ENCODE peak calls at places on chromosome 10, in six cellular contexts. K, F, P, C, N and Z are unnamed samples.

GRCh38 chr10:93804200-93804599 is 46.5 kb downstream of the LGI1 start:
- DNase-seq in C (no peak), F (no peak), K (no peak), P (no peak), N (no peak), Z (no peak)

GRCh38 chr10:74047304-74047703 is 49.4 kb downstream of the VCL start:
- DNase-seq in K (no peak), N (no peak), P (no peak), C (no peak), F (no peak), Z (no peak)

GRCh38 chr10:33653584-33654367 is 319.3 kb upstream of the NRP1 start:
- DNase-seq in F (no peak), N (peak; percentile 21), C (no peak), K (no peak), P (no peak), Z (no peak)

GRCh38 chr10:120429395-120429794 is 27.6 kb upstream of the PLPP4 start:
- DNase-seq in P (no peak), F (no peak), K (no peak), C (no peak), N (peak; percentile 82), Z (no peak)

GRCh38 chr10:36373424-36374096 is 731.5 kb upstream of the FZD8 start:
- DNase-seq in F (no peak), C (no peak), K (no peak), N (no peak), P (no peak), Z (no peak)

GRCh38 chr10:27884185-27884630 is 114.7 kb downstream of the ODAD2 start:
- DNase-seq in C (no peak), F (no peak), K (no peak), N (no peak), P (no peak), Z (no peak)

GRCh38 chr10:45181483-45181882 is 133.9 kb downstream of the OR13A1 start:
- DNase-seq in F (no peak), K (no peak), C (no peak), P (no peak), N (peak; percentile 13), Z (no peak)

GRCh38 chr10:114303556-114303955 is 64.5 kb downstream of the VWA2 start:
- DNase-seq in P (no peak), C (no peak), F (no peak), N (no peak), K (no peak), Z (no peak)

GRCh38 chr10:58963723-58964124 is 212.7 kb upstream of the PHYHIPL start:
- DNase-seq in P (no peak), K (no peak), F (no peak), C (no peak), N (no peak), Z (no peak)

GRCh38 chr10:13414137-13414536 is 66.0 kb upstream of the SEPHS1 start:
- DNase-seq in N (no peak), F (no peak), C (no peak), P (no peak), K (no peak), Z (no peak)

DNA sequence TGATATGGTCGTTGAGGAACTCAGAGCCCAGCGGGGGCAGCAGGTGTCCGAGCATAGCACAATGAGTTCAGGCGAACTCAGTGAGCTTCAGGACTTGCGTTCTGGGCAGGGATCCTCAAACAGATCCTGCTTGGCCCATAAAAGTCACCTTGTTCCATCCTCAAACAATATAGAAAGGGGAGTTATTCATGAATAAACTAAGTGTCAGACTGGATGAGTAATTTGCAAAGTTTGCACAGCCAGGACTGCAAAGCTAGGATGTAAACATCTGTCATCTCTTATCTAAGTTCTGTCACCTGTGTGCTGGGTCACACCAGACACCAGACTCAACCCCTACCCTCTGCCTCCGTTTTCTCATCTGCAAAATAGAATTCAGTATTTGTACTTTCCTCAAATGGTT is 58.0 kb upstream of the PFKP start:
- DNase-seq in F (no peak), C (no peak), N (no peak), P (no peak), K (no peak), Z (no peak)
- H3K27me3 ChIP-seq in F (no peaks in the 10 kb centered on the region), C (no peaks in the 10 kb centered on the region), N (no peaks in the 10 kb centered on the region), P (peaks cover 4% of the 10 kb centered on the region), K (peaks cover 39% of the 10 kb centered on the region), Z (peaks cover 26% of the 10 kb centered on the region)

GRCh38 chr10:98676895-98677294 is 230.2 kb upstream of the HPS1 start:
- DNase-seq in C (no peak), N (no peak), P (no peak), F (no peak), K (no peak), Z (no peak)
- TF ChIP-seq CTCF in C (no peak), N (no peak), P (no peak), F (no peak), K (no peak), Z (no peak)

GRCh38 chr10:76488602-76489001 is 1057.2 kb downstream of the LRMDA start:
- DNase-seq in K (no peak), N (no peak), P (no peak), F (no peak), C (no peak), Z (no peak)
- H3K27me3 ChIP-seq in K (no peaks in the 10 kb centered on the region), N (no peaks in the 10 kb centered on the region), P (no peaks in the 10 kb centered on the region), F (no peaks in the 10 kb centered on the region), C (no peaks in the 10 kb centered on the region), Z (no peaks in the 10 kb centered on the region)

GRCh38 chr10:22617516-22617915 is 96.9 kb downstream of the PIP4K2A start:
- DNase-seq in K (no peak), P (no peak), C (no peak), N (no peak), F (no peak), Z (no peak)
- TF ChIP-seq CTCF in K (no peak), P (no peak), C (no peak), N (peak; percentile 24), F (no peak), Z (no peak)

GRCh38 chr10:101225846-101226361 is 3.4 kb downstream of the LBX1 start:
- DNase-seq in C (no peak), K (no peak), N (no peak), P (no peak), F (no peak), Z (no peak)

GRCh38 chr10:101224060-101224909 is 5.0 kb downstream of the LBX1 start:
- DNase-seq in C (no peak), N (no peak), K (no peak), P (no peak), F (no peak), Z (no peak)

GRCh38 chr10:101223274-101224059 is 5.8 kb downstream of the LBX1 start:
- DNase-seq in K (no peak), F (no peak), N (no peak), C (no peak), P (no peak), Z (no peak)

GRCh38 chr10:101226506-101226887 is 2.8 kb downstream of the LBX1 start:
- DNase-seq in C (no peak), F (no peak), N (no peak), P (no peak), K (no peak), Z (no peak)

DNA sequence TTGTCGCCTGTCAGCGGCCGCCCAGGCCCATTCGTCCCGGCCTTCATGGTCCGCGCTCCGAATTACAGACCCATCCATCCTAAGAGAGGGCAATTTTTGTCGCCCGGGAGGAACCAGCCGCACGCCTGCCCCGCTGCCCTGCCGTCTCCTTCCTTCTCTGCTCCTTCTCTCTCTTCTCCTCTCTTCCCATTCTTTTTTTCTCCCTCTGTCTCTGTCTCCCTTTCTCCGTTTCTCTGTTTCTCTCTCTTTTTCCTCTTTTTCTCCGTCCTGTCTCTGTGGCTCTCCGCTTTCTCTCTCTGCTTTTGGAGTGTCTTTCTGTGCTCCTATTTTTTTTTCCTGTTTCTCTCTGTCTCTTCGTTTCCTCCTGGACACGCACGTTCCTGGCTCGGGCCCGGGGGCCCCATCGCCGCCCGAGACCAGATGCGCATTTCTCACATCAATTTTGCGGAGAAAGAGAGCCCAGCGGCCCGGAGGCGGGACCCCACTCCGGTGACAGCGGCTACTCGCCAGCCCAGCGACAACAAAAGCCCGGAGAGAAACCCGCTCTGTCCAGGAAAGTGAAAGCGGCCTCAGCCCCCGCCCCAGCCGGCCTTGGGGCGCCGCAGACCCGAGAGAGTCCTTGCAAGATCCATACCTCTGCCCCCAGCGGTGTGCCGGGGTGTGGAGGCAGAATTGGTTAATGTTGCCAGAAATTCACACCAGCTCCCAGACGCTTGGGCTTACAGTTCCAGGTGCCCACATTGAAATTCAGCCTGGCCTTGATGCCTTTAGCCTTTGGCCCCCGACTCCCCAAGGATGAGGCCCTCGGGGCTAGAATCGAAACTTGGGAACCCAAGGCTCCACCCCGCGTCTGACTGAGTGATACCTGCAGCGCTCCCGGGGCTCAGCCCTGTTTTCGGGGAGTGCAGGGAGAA is 4.1 kb downstream of the LBX1 start:
- DNase-seq in N (no peak), K (no peak), F (no peak), C (no peak), P (no peak), Z (no peak)
- H3K27me3 ChIP-seq in N (peaks cover 97% of the 10 kb centered on the region), K (peaks cover 100% of the 10 kb centered on the region), F (peaks cover 58% of the 10 kb centered on the region), C (peaks cover 87% of the 10 kb centered on the region), P (peaks cover 99% of the 10 kb centered on the region), Z (peaks cover 100% of the 10 kb centered on the region)

DNA sequence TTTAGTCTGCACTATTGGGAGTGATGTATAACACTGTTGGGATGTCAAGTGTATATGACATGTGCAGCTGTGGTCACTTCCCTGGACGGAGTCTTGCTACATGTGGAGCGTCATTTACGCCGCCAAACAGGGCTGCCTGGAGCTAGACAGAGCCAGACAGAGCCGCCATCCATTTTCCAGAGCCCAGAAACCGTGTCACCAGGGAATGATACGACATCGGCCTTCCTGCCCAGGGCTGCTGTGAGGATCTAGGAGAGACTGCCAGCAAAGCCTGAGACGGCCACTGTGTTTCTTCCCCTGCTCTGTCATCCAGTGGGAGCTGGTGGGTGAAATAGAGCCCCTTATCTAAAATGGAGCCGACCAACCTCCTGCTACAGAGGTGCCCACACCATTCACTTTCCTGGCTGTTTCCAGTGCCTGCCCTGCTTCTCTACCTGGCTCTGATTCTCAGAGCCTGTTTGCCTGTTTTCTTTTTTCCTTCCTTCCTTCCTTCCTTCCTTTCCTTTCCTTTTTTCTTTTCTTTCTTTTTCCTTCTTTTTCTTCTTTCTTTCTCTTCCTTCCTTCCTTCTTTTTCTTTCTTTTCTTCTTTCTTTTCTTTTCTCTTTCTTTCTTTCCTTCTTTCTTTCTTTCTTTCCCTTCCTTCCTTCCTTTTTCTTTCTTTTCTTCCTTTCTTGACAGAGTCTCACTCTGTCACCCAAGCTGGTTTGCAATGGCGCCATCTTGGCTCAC is 13.4 kb upstream of the FGFR2 start:
- DNase-seq in K (no peak), P (no peak), F (no peak), C (no peak), N (no peak), Z (no peak)
- TF ChIP-seq CTCF in K (no peak), P (no peak), F (no peak), C (no peak), N (no peak), Z (no peak)

DNA sequence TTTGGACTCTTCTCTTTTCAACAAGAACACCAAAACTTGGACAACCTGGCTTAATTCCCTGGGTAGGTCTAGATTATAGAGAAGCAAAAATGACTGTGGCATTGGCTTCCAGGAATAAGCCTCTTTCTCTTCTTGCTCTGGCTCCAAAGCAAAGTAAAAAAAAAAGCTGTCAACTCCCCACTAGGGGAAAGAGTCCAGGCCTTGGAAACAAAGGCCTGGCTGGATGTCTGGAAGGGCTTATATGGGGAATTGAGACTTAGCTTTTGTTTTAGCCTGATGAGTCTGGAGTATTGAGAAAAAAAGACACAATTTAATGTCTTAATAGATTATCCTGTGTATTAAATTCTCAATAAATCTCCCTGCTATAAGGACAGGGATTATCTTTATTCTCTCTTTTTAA is 300.6 kb downstream of the SORCS3 start:
- DNase-seq in C (no peak), K (no peak), N (no peak), P (no peak), F (no peak), Z (no peak)
- H3K27me3 ChIP-seq in C (no peaks in the 10 kb centered on the region), K (no peaks in the 10 kb centered on the region), N (no peaks in the 10 kb centered on the region), P (no peaks in the 10 kb centered on the region), F (no peaks in the 10 kb centered on the region), Z (no peaks in the 10 kb centered on the region)